ENCODE peak calls at places on chromosomes 16 and 17, in four cellular contexts. R is naive thymus-derived CD8-positive, alpha-beta T cell; I is ELR; X is kidney tubule cell. J is an unnamed sample.

GRCh38 chr17:69551212-69552010 is 136.9 kb downstream of the MAP2K6 start:
- DNase-seq in R (no peak), I (peak), X (peak), J (no peak)

GRCh38 chr17:79789943-79790804 is 6.7 kb downstream of the CBX8 start:
- DNase-seq in I (peak), R (no peak), X (peak), J (no peak)

GRCh38 chr17:51745993-51746392 is 412.5 kb downstream of the CA10 start:
- DNase-seq in X (peak), I (peak), R (no peak), J (no peak)

GRCh38 chr17:58276423-58276822 is 4.3 kb downstream of the MPO start:
- DNase-seq in I (no peak), R (no peak), X (no peak), J (no peak)

GRCh38 chr17:38442548-38442947 is 14.3 kb downstream of the ARHGAP23 start:
- DNase-seq in R (no peak), X (no peak), I (peak), J (no peak)

GRCh38 chr17:19756551-19756950 is 8.5 kb upstream of the ALDH3A1 start:
- DNase-seq in R (no peak), X (no peak), I (no peak), J (no peak)

GRCh38 chr16:5604770-5605169 is 507.2 kb upstream of the EEF2KMT start:
- DNase-seq in R (no peak), I (no peak), X (peak), J (no peak)

GRCh38 chr16:66274335-66275110 is 92.0 kb upstream of the CDH5 start:
- DNase-seq in R (no peak), X (peak), I (peak), J (no peak)

GRCh38 chr17:66450008-66450856 is 147.8 kb downstream of the PRKCA start:
- DNase-seq in I (no peak), R (no peak), X (no peak), J (no peak)

GRCh38 chr16:20879175-20880053 is 20.7 kb downstream of the DCUN1D3 start:
- DNase-seq in R (no peak), X (peak), I (peak), J (peak)

GRCh38 chr17:21113106-21113690 is 13.6 kb upstream of the DHRS7B start:
- DNase-seq in X (no peak), I (no peak), R (no peak), J (no peak)

GRCh38 chr17:40819528-40820125 is 2.8 kb downstream of the KRT10 start:
- DNase-seq in X (peak), I (peak), R (no peak), J (no peak)

GRCh38 chr17:8189041-8189710 is 804 bp downstream of the BORCS6 start:
- DNase-seq in R (peak), X (peak), I (no peak), J (no peak)

GRCh38 chr16:67884-68789 is 4.3 kb downstream of the RHBDF1 start:
- DNase-seq in I (peak), R (no peak), X (no peak), J (no peak)

GRCh38 chr17:47352848-47353247 is 29.1 kb downstream of the EFCAB13 start:
- DNase-seq in R (no peak), X (no peak), I (no peak), J (no peak)

GRCh38 chr16:68247400-68247799 is 2.2 kb downstream of the PLA2G15 start:
- DNase-seq in I (no peak), X (no peak), R (no peak), J (no peak)

GRCh38 chr17:43556292-43556691 is 10.2 kb upstream of the ETV4 start:
- DNase-seq in I (peak), X (peak), R (no peak), J (no peak)

GRCh38 chr17:43766413-43767052 is 7.9 kb upstream of the SOST start:
- DNase-seq in X (peak), R (peak), I (peak), J (no peak)

GRCh38 chr17:67390646-67391480 is 13.8 kb downstream of the PITPNC1 start:
- DNase-seq in I (peak), X (peak), R (peak), J (peak)

GRCh38 chr17:31085563-31085962 is 9.2 kb upstream of the NF1 start:
- DNase-seq in R (no peak), I (peak), X (peak), J (no peak)

GRCh38 chr16:63652091-63652490 is 1469.8 kb downstream of the CDH11 start:
- DNase-seq in I (no peak), R (no peak), X (no peak), J (no peak)

GRCh38 chr16:2963074-2963610 is 933 bp upstream of the KREMEN2 start:
- DNase-seq in I (no peak), X (no peak), R (no peak), J (no peak)

GRCh38 chr16:84072014-84072413 is 29.4 kb upstream of the SLC38A8 start:
- DNase-seq in I (no peak), R (no peak), X (no peak), J (no peak)

GRCh38 chr17:31459716-31460115 is 68.2 kb downstream of the RAB11FIP4 start:
- DNase-seq in I (no peak), X (no peak), R (no peak), J (no peak)

GRCh38 chr16:67112591-67113399 is 3.1 kb downstream of the PHAF1 start:
- DNase-seq in R (no peak), X (no peak), I (no peak), J (no peak)

GRCh38 chr16:25257956-25258855 is 561 bp upstream of the ZKSCAN2 start:
- DNase-seq in X (peak), I (peak), R (peak), J (peak)

GRCh38 chr16:55476625-55477533 is 2.1 kb upstream of the MMP2 start:
- DNase-seq in X (no peak), I (no peak), R (no peak), J (no peak)

GRCh38 chr16:84366208-84366607 is 2.1 kb upstream of the ATP2C2 start:
- DNase-seq in I (no peak), R (no peak), X (no peak), J (no peak)